ENCODE peak calls at places on chromosomes 3 and 15, in eight cellular contexts. E, V, W, X, S, A, N and R are unnamed samples.

GRCh38 chr3:186217820-186218164 is 108.9 kb upstream of the ETV5 start:
- DNase-seq in V (no peak), W (no peak), S (no peak), N (no peak), X (no peak), E (no peak), A (no peak), R (no peak)

GRCh38 chr15:27587810-27588209 is 511.3 kb downstream of the OCA2 start:
- DNase-seq in S (peak), N (no peak), W (no peak), X (no peak), A (no peak), V (no peak), E (no peak), R (no peak)

GRCh38 chr3:126136428-126137220 is 43.8 kb downstream of the ALDH1L1 start:
- DNase-seq in X (no peak), V (no peak), A (no peak), E (no peak), W (no peak), S (no peak), N (no peak), R (no peak)

GRCh38 chr15:57541805-57542504 is 49.7 kb upstream of the MYZAP start:
- DNase-seq in E (peak), W (peak), S (peak), V (no peak), A (no peak), N (no peak), X (peak), R (no peak)

GRCh38 chr3:151943539-151943938 is 70.1 kb downstream of the SUCNR1 start:
- DNase-seq in A (no peak), V (no peak), W (no peak), E (no peak), S (no peak), N (no peak), X (no peak), R (no peak)

GRCh38 chr15:88605507-88606436 is 15.4 kb upstream of the AEN start:
- DNase-seq in W (no peak), N (no peak), V (peak), S (peak), X (no peak), E (no peak), A (no peak), R (no peak)

GRCh38 chr3:160006282-160007163 is 17.9 kb downstream of the IL12A start:
- DNase-seq in V (no peak), A (peak), E (no peak), W (peak), S (peak), X (peak), N (no peak), R (peak)

GRCh38 chr3:197327701-197328100 is 29.3 kb upstream of the DLG1 start:
- DNase-seq in A (no peak), W (no peak), N (no peak), X (peak), E (no peak), S (no peak), V (no peak), R (no peak)

GRCh38 chr15:38861108-38861507 is 296.5 kb upstream of the RASGRP1 start:
- DNase-seq in W (no peak), A (no peak), S (no peak), V (no peak), E (no peak), X (no peak), N (no peak), R (no peak)

GRCh38 chr3:183330881-183331280 is 77.8 kb downstream of the B3GNT5 start:
- DNase-seq in X (no peak), V (no peak), A (no peak), S (no peak), N (no peak), W (no peak), E (no peak), R (peak)

GRCh38 chr3:168002786-168003368 is 92.8 kb downstream of the GOLIM4 start:
- DNase-seq in N (no peak), S (no peak), X (no peak), A (no peak), E (peak), V (no peak), W (no peak), R (no peak)